ENCODE peak calls at places on chromosome 1, in five cellular contexts. W is AG04450; J is CD4-positive, alpha-beta memory T cell; R is NT2/D1; T is naive thymus-derived CD4-positive, alpha-beta T cell. A is an unnamed sample. For H3K27me3, the result is how much of the 10 kb centered on the place peaks cover.

GRCh38 chr1:232377494-232377770 is 252.5 kb downstream of the SIPA1L2 start:
- DNase-seq in T (no peak), W (peak), R (no peak), J (no peak), A (no peak)

GRCh38 chr1:96076589-96076988 is 645.0 kb upstream of the PTBP2 start:
- DNase-seq in T (no peak), W (no peak), J (no peak), R (no peak), A (no peak)

GRCh38 chr1:35062518-35063196 is 16.5 kb upstream of the ZMYM1 start:
- DNase-seq in W (no peak), T (no peak), R (no peak), J (no peak), A (no peak)

GRCh38 chr1:53266038-53266437 is 27.7 kb upstream of the MAGOH start:
- DNase-seq in R (no peak), J (no peak), W (no peak), T (no peak), A (no peak)

GRCh38 chr1:94607398-94607797 is 65.8 kb upstream of the F3 start:
- DNase-seq in T (no peak), J (no peak), R (no peak), W (no peak), A (no peak)

GRCh38 chr1:6409053-6409452 is 10.7 kb downstream of the HES2 start:
- DNase-seq in W (no peak), R (no peak), J (no peak), T (no peak), A (no peak)

GRCh38 chr1:110203021-110203661 is 7.0 kb upstream of the KCNC4 start:
- DNase-seq in W (peak), T (peak), J (peak), R (no peak), A (peak)

GRCh38 chr1:169594391-169594790 is 8.1 kb upstream of the F5 start:
- DNase-seq in T (no peak), W (no peak), R (no peak), J (no peak), A (no peak)

GRCh38 chr1:117732065-117732789 is 126.4 kb downstream of the TENT5C start:
- DNase-seq in W (no peak), J (no peak), T (no peak), R (no peak), A (no peak)

GRCh38 chr1:227900571-227901051 is 47.1 kb downstream of the WNT9A start:
- DNase-seq in W (no peak), T (no peak), J (no peak), R (no peak), A (no peak)

GRCh38 chr1:45827256-45827655 is 23.8 kb downstream of the MAST2 start:
- DNase-seq in R (no peak), T (no peak), J (no peak), W (no peak), A (no peak)

DNA sequence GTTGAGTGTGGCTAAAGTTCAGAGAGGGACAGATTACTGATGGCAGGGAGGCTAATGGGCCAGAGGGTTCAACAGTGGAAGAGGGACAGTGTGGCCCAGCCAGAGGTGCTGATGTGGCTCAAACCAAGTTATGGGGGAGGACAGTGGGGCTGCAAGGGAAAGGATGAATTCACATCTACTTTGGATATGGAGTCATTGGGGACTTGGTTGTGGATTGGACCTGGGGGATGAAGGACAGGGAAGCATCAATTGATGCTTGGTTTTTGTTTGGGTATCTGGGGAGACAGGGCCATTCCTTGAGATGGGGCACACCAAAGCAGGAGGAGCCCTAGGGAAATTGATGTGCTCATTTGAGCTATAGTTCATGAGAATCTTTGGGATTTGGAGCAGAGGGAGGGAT is 23.3 kb downstream of the FOXO6 start:
- DNase-seq in R (no peak), W (no peak), T (no peak), J (no peak), A (no peak)
- H3K27me3 ChIP-seq in R (half or more), W (half or more), T (under half), J (under half), A (under half)

GRCh38 chr1:183996036-183996376 is 41.5 kb downstream of the COLGALT2 start:
- DNase-seq in R (no peak), J (no peak), T (no peak), W (no peak), A (peak)

GRCh38 chr1:184000321-184000720 is 37.2 kb downstream of the COLGALT2 start:
- DNase-seq in T (no peak), R (no peak), W (no peak), J (no peak), A (no peak)

GRCh38 chr1:183995322-183996035 is 42.0 kb downstream of the COLGALT2 start:
- DNase-seq in R (no peak), J (no peak), T (no peak), W (no peak), A (peak)

GRCh38 chr1:183996396-183996795 is 41.1 kb downstream of the COLGALT2 start:
- DNase-seq in W (no peak), J (no peak), T (no peak), R (peak), A (peak)

GRCh38 chr1:183998045-183998444 is 39.5 kb downstream of the COLGALT2 start:
- DNase-seq in T (no peak), W (no peak), R (no peak), J (no peak), A (no peak)
- H3K27me3 ChIP-seq in T (under half), W (under half), R (under half), J (under half), A (under half)

GRCh38 chr1:213020016-213020415 is 4.3 kb upstream of the ANGEL2 start:
- DNase-seq in W (no peak), T (no peak), J (no peak), R (no peak), A (no peak)

GRCh38 chr1:213015099-213016050 is at the start of gene ANGEL2:
- DNase-seq in W (peak), J (peak), T (peak), R (peak), A (peak)

GRCh38 chr1:213014642-213015041 is 1.0 kb downstream of the ANGEL2 start:
- DNase-seq in W (no peak), T (no peak), J (no peak), R (no peak), A (no peak)

GRCh38 chr1:213017447-213018273 is 2.0 kb upstream of the ANGEL2 start:
- DNase-seq in J (no peak), R (no peak), T (no peak), W (no peak), A (no peak)

DNA sequence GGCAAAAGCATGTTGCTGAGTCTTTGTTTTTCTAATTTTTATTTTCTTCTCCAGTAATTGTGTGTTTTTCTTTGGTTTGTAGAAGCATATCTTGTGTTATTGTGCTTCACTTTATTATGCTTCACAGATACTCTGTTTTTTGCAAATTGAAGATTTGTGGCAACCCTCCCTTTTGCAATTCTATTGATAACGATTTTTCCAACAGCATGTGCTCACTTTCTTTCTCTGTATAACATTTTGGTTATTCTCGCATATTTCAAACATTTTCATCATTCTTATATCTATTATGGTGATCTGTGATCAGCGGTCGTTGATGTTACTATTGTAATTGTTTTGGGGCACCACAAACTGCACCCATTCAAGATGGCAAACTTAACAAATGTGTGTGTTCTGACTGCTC is 3.8 kb upstream of the ANGEL2 start:
- DNase-seq in T (no peak), J (no peak), R (no peak), W (no peak), A (no peak)
- H3K27me3 ChIP-seq in T (under half), J (under half), R (under half), W (under half), A (under half)

DNA sequence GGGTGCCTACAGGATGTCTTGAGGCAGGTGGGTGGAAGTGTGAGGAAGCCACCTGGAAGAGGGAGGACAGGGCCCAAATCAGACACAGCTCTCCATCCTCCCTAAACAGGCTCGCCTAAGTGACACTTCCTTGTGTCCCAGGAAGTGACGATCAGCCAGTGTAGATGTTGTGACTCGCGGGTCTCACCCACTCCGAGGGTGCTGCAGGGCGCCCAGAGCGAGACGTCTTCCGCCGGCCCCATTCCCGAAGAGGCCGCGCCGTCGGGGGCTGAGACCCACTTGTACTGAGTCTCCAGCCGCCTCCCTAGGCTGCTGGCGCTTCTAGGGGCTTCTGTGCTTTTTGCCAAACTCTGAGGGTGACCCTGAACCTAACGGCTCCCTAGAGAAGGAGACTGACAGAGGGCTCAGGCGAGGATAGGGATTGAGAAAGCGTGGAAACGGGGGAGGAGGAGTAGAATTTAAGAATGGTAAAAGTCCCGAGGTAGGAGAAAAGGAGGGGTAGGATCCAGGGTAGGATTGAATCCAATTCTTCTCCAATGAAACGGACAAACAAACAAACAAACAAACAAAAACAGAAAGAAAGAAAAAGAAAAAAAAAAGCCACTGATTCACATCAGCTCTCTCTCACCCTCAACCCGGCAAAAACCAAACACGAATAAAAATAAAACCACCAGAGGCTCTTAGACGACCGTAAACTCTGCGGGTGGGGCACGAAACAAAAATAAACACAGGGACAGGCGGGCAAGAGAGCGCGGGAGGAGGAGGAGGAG is 472 bp upstream of the MARK1 start:
- DNase-seq in W (no peak), R (no peak), J (no peak), T (no peak), A (no peak)
- H3K27me3 ChIP-seq in W (under half), R (under half), J (under half), T (under half), A (under half)

GRCh38 chr1:245181123-245181522 is 26.3 kb downstream of the KIF26B start:
- DNase-seq in W (no peak), J (no peak), T (no peak), R (no peak), A (no peak)

GRCh38 chr1:245179706-245180105 is 24.9 kb downstream of the KIF26B start:
- DNase-seq in W (no peak), R (no peak), J (no peak), T (no peak), A (no peak)

GRCh38 chr1:245173446-245174178 is 18.8 kb downstream of the KIF26B start:
- DNase-seq in W (no peak), J (no peak), R (no peak), T (no peak), A (no peak)

GRCh38 chr1:245180496-245180895 is 25.7 kb downstream of the KIF26B start:
- DNase-seq in T (no peak), J (no peak), R (no peak), W (no peak), A (no peak)

GRCh38 chr1:245177071-245177900 is 22.5 kb downstream of the KIF26B start:
- DNase-seq in J (no peak), R (no peak), W (no peak), T (no peak), A (no peak)
- H3K27me3 ChIP-seq in J (under half), R (under half), W (under half), T (under half), A (under half)

DNA sequence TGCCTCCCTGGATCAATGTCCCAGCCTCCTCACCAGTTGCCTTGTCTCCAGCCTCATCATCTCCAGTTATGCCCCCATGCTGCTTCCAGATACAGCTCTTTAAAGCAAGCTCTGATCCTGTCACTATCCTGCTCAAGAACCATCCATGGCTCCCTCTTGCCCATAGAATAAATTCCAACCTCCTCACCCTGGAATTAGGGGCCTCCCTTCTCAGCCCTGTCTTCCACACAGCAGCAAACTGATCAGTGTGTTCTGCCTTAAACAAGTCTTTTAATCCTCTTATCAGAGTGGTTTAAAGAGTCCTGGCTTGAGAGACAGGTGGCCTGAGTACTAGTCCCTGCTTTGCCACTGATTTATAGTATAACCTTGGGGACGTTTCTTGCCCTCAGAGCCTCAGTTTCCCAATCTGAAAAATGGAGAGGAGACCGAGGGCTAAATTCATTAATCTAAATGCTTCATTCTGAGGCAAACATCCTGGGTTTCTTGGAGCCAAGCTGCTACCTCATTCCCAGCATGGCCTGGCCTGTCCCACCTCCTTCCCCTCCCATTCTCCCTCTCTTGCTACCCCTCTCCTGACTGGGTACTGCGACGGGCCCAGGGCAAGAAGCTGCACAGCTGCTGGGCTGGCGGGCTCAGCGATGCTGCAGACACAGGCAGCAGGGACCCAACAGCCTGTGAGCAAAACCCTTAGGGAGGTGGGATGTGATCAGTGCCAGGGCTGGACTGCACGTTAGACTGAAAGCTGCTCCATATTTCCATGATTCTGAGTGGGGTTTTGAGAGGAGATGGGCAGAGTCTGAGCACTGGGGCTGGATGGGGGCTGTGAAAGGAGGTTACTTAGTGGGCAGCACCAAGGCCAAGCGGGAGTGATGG is 221.4 kb downstream of the PTPRU start:
- DNase-seq in R (no peak), W (no peak), T (no peak), J (no peak), A (no peak)
- H3K27me3 ChIP-seq in R (under half), W (under half), T (under half), J (under half), A (under half)

DNA sequence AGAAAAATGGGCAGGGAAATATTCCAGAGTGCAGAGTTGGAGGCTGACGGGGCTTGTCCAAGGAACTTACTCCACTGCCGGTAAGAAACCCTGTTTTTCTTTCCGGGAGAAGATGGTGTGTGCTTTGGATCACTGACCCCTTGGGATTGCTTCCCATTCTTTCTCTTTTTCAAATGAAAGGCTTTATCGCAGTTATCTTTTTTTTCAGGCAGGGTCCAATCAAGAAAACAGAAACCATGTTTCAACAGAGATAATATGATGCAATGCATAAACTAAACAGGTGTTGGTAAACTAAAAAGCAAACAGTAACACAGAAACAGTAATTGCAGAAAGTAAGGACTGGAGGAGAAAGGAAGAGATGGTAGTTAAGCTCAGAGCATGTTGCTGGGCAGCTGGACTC is 145.1 kb downstream of the LYPLAL1 start:
- DNase-seq in T (no peak), J (no peak), W (no peak), R (no peak), A (no peak)
- H3K27me3 ChIP-seq in T (under half), J (under half), W (under half), R (under half), A (under half)

GRCh38 chr1:47711211-47711847 is 273.5 kb downstream of the FOXD2 start:
- DNase-seq in R (no peak), J (no peak), W (no peak), T (no peak), A (no peak)

GRCh38 chr1:47710075-47711071 is 272.5 kb downstream of the FOXD2 start:
- DNase-seq in W (no peak), J (peak), T (peak), R (no peak), A (peak)

GRCh38 chr1:47709302-47710074 is 271.6 kb downstream of the FOXD2 start:
- DNase-seq in R (no peak), T (no peak), J (no peak), W (no peak), A (peak)

GRCh38 chr1:47707887-47708535 is 270.2 kb downstream of the FOXD2 start:
- DNase-seq in T (no peak), R (no peak), W (no peak), J (no peak), A (no peak)

DNA sequence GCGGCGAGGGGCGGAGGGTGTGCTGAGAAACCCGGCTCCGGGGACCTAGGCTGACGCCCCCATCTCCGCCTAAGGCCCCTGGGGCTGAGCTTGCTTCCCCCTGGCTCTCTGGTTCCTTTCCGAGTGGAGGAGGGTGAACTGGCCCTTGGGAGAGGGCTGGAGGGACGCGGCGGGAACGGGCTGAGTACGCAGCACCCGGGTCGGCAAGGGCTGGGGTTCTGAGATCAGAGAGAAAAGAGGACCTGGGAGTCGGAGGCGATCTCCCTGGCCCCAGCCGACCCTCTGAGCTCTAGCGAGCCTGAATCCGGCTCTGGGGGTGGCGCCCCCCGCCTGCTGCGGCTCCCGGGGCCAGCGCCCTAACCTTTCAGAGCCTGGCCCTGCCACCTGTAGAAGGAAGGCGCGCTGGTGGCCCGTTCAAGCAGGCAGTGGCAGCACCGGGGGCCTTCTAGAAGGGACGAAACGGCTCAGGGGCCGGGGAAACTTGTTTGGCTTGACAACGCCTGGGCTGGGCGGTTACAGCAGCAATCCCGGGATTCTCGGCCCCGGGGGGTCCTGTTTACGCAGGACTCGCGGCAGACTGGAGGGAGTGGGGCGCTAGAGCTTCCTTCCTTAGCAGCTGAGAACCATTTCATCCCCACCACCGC is 270.9 kb downstream of the FOXD2 start:
- DNase-seq in T (no peak), W (no peak), R (no peak), J (no peak), A (peak)
- H3K27me3 ChIP-seq in T (under half), W (half or more), R (half or more), J (under half), A (under half)

GRCh38 chr1:56509713-56510641 is 69.4 kb downstream of the PLPP3 start:
- DNase-seq in W (no peak), J (no peak), R (no peak), T (no peak), A (peak)
- H3K27me3 ChIP-seq in W (under half), J (under half), R (under half), T (under half), A (under half)

GRCh38 chr1:165616987-165617546 is 14.0 kb upstream of the MGST3 start:
- DNase-seq in R (no peak), W (no peak), J (no peak), T (no peak), A (no peak)

GRCh38 chr1:165612062-165612461 is 19.0 kb upstream of the MGST3 start:
- DNase-seq in R (no peak), T (no peak), J (no peak), W (no peak), A (no peak)

GRCh38 chr1:165619647-165620151 is 11.3 kb upstream of the MGST3 start:
- DNase-seq in R (no peak), J (no peak), T (no peak), W (no peak), A (no peak)

GRCh38 chr1:165610866-165611265 is 20.2 kb upstream of the MGST3 start:
- DNase-seq in W (no peak), T (no peak), J (no peak), R (no peak), A (no peak)

GRCh38 chr1:165616054-165616612 is 14.9 kb upstream of the MGST3 start:
- DNase-seq in J (no peak), R (no peak), W (no peak), T (no peak), A (no peak)
- H3K27me3 ChIP-seq in J (under half), R (under half), W (under half), T (under half), A (under half)

A was measured in HAP-1.